ENCODE peak calls at places on chromosomes 13 and 19, in five cellular contexts. M is tibial nerve; R is aorta; F is right atrium auricular region; A is CD4-positive, CD25-positive, alpha-beta regulatory T cell. C is an unnamed sample.

GRCh38 chr13:109989155-109989554 is 202.8 kb upstream of the IRS2 start:
- DNase-seq in M (no peak), R (no peak), F (peak; percentile 57), A (no peak), C (no peak)

GRCh38 chr13:76927955-76928354 is 20.4 kb upstream of the ACOD1 start:
- DNase-seq in M (no peak), R (no peak), F (no peak), A (no peak), C (no peak)

GRCh38 chr19:51365211-51366049 is 758 bp downstream of the ETFB start:
- DNase-seq in M (no peak), R (no peak), F (peak; percentile 62), A (no peak), C (no peak)

GRCh38 chr19:10748924-10749434 is 31.1 kb downstream of the DNM2 start:
- DNase-seq in M (no peak), R (peak; percentile 67), F (no peak), A (no peak), C (no peak)

GRCh38 chr13:96093296-96094006 is 3.5 kb downstream of the HS6ST3 start:
- DNase-seq in M (no peak), R (no peak), F (no peak), A (no peak), C (no peak)

GRCh38 chr13:106499113-106499512 is 36.3 kb downstream of the EFNB2 start:
- DNase-seq in M (no peak), R (no peak), F (no peak), A (no peak), C (no peak)

GRCh38 chr13:36026556-36026955 is 104.6 kb downstream of the DCLK1 start:
- DNase-seq in M (no peak), R (no peak), F (no peak), A (no peak), C (no peak)

GRCh38 chr19:54179921-54180452 is 7.0 kb upstream of the TMC4 start:
- DNase-seq in M (no peak), R (peak; percentile 35), F (no peak), A (no peak), C (no peak)

GRCh38 chr13:102892504-102892903 is 46.7 kb downstream of the ERCC5 start:
- DNase-seq in M (no peak), R (no peak), F (no peak), A (no peak), C (no peak)

GRCh38 chr13:98222081-98222554 is 45.0 kb upstream of the RNF113B start:
- DNase-seq in M (no peak), R (no peak), F (no peak), A (no peak), C (no peak)

GRCh38 chr19:29480507-29480906 is 45.3 kb upstream of the VSTM2B start:
- DNase-seq in M (no peak), R (no peak), F (no peak), A (no peak), C (no peak)

GRCh38 chr13:54965881-54966280 is 1937.3 kb downstream of the OLFM4 start:
- DNase-seq in M (no peak), R (no peak), F (no peak), A (no peak), C (no peak)

GRCh38 chr19:6772028-6772865 is at the start of gene VAV1:
- DNase-seq in M (no peak), R (peak; percentile 86), F (no peak), A (peak; percentile 73), C (no peak)

GRCh38 chr19:51108066-51108804 is at the start of gene CTU1:
- DNase-seq in M (peak; percentile 92), R (peak; percentile 99), F (peak; percentile 99), A (peak; percentile 98), C (peak; percentile 98)

GRCh38 chr13:109213714-109214113 is 572.7 kb downstream of the IRS2 start:
- DNase-seq in M (no peak), R (no peak), F (no peak), A (no peak), C (no peak)

GRCh38 chr13:110760611-110761010 is 47.1 kb downstream of the ING1 start:
- DNase-seq in M (no peak), R (no peak), F (no peak), A (no peak), C (no peak)

GRCh38 chr19:8641908-8642547 is 11.6 kb downstream of the NFILZ start:
- DNase-seq in M (no peak), R (no peak), F (no peak), A (no peak), C (no peak)

GRCh38 chr13:110448230-110448629 is 113.3 kb downstream of the RAB20 start:
- DNase-seq in M (no peak), R (no peak), F (no peak), A (no peak), C (no peak)

GRCh38 chr13:44106231-44107152 is 226.8 kb downstream of the LACC1 start:
- DNase-seq in M (no peak), R (no peak), F (peak; percentile 65), A (no peak), C (no peak)

GRCh38 chr13:41835871-41836270 is 125.0 kb downstream of the VWA8 start:
- DNase-seq in M (no peak), R (no peak), F (no peak), A (no peak), C (no peak)

GRCh38 chr19:51398096-51398704 is 7.8 kb upstream of the C19orf84 start:
- DNase-seq in M (no peak), R (no peak), F (no peak), A (no peak), C (no peak)

GRCh38 chr19:51948979-51949378 is 21.7 kb downstream of the ZNF613 start:
- DNase-seq in M (no peak), R (peak; percentile 58), F (peak; percentile 59), A (no peak), C (no peak)

GRCh38 chr13:71730267-71730666 is 136.7 kb downstream of the DACH1 start:
- DNase-seq in M (no peak), R (no peak), F (no peak), A (no peak), C (no peak)
- H3K27ac ChIP-seq in M (no peak overlapping the region), R (no peak overlapping the region), F (no peak overlapping the region), A (no peak overlapping the region), C (no peak overlapping the region)

GRCh38 chr13:99657848-99658265 is 156.6 kb downstream of the TM9SF2 start:
- DNase-seq in M (no peak), R (peak; percentile 53), F (peak; percentile 64), A (peak; percentile 11), C (no peak)

GRCh38 chr13:99654076-99654475 is 152.8 kb downstream of the TM9SF2 start:
- DNase-seq in M (no peak), R (no peak), F (no peak), A (no peak), C (no peak)

GRCh38 chr13:99655351-99656091 is 154.2 kb downstream of the TM9SF2 start:
- DNase-seq in M (no peak), R (no peak), F (no peak), A (peak; percentile 18), C (peak; percentile 78)

GRCh38 chr13:99656843-99657506 is 155.7 kb downstream of the TM9SF2 start:
- DNase-seq in M (no peak), R (no peak), F (no peak), A (peak; percentile 10), C (no peak)

DNA sequence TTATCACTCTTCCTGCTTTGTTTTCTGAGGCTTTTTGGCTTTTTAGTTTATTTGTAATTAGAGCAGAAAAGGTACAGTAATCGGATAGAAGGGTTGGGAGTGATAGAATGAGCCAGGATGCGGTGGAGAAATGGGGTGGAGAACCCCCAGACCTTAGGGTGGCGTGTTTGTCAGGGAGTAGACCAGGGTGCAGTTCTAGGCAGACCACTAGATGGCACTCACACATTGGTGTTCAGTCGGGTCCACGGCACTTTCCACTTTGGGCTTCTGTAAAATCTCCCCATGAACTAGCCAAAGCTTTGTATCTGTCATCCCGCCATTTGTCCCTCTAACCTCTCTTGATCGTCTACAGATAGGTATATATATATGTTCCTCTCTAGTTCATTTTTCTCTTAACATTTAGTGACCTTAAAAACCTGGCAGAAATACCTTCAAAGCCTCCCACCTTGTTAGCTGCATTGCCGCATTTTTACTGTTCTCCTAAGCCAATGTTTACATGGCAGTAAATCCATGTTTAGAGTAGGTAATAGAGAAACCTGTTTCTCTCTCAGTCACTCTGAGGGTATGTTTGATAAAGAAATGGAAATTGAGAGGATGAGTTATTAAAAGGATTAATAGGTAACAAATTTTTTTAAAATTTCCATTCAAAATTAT is 154.9 kb downstream of the TM9SF2 start:
- DNase-seq in M (peak; percentile 78), R (peak; percentile 77), F (peak; percentile 86), A (peak; percentile 73), C (no peak)
- H3K27ac ChIP-seq in M (no peak overlapping the region), R (no peak overlapping the region), F (no peak overlapping the region), A (peak overlapping the region; percentile 87), C (peak overlapping the region; percentile 63)

GRCh38 chr13:20528451-20528850 is 2.8 kb upstream of the CRYL1 start:
- DNase-seq in M (no peak), R (no peak), F (no peak), A (no peak), C (no peak)

GRCh38 chr13:20525144-20525600 is 485 bp downstream of the CRYL1 start:
- DNase-seq in M (no peak), R (peak; percentile 55), F (no peak), A (no peak), C (no peak)

GRCh38 chr13:20525601-20526544 is at the start of gene CRYL1:
- DNase-seq in M (peak; percentile 71), R (peak; percentile 89), F (peak; percentile 80), A (peak; percentile 66), C (no peak)

GRCh38 chr13:20521388-20521787 is 4.3 kb downstream of the CRYL1 start:
- DNase-seq in M (no peak), R (no peak), F (no peak), A (no peak), C (no peak)

DNA sequence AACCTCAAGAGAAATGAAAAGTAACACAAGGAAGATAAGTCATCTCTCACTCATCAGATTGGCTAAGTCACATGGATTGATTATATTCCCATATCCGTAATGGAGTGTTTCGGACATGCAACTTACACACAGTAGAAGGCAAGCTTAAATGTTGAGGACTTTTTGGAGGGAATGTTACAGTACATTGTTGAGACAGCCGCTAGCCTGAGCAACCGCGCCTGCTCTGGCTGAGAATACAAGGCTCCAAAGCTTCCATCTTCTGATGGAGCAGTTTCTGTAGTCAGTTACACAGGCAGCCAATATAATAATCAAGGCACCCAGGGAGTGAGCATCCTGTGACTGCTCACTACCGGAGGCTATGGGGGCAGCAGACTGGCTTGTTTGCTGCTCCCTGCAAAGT is 1.0 kb upstream of the CRYL1 start:
- DNase-seq in M (no peak), R (no peak), F (no peak), A (no peak), C (no peak)
- H3K27ac ChIP-seq in M (peak overlapping the region; percentile 90), R (no peak overlapping the region), F (peak overlapping the region; percentile 92), A (peak overlapping the region; percentile 83), C (peak overlapping the region; percentile 84)

DNA sequence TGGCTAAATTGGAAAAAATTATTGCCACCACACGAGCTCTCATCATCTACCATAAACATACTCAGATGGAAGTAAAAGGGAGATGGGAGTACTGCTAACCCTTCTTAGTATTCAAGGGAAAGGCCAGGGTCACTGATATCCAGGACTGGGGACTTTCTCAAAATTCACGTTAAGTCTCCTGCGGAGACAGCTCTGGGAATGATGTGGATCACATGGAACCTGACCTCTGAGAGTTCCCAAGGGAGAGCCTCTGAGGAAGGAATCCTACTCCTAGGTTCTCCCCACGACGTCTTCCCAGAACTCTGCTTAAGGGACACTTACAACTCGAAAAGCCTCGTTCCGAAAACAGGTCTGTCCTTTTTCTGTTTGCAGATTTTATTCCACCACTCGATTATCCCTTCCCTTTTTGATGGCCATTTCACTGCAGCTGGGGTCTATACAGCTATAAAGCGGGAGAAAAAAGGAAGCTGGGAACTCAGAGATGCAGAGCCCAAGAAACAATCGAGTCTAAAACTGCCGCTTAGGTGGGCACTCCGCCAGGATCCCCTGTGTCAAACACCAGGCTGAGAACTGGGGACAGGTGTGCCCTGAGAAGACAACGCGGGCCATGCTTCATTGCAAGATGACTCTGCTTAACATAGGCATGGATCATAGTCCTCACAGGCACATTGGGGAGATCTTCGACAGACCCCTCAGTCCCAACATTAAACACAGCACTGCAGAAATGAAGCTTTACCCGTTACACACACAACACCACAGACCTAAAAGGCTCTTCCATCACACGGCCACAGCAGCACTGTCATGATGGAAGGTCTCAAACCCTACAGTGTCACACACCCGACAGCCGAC is 823 bp upstream of the ZNF567 start:
- DNase-seq in M (no peak), R (no peak), F (no peak), A (no peak), C (no peak)
- H3K27ac ChIP-seq in M (peak overlapping the region; percentile 78), R (no peak overlapping the region), F (peak overlapping the region; percentile 85), A (peak overlapping the region; percentile 74), C (no peak overlapping the region)